ENCODE peak calls at places on chromosomes 1 and 21, in eight cellular contexts. O is adrenal gland; X is brain microvascular endothelial cell; M is epithelial cell of prostate; P is astrocyte; H is substantia nigra; N is CD4-positive, alpha-beta T cell; B is right lobe of liver. I is an unnamed sample.
A peak's percentile ranks its signal among the peaks of the same experiment; 100 is the strongest.

GRCh38 chr1:3504823-3505155 is 50.3 kb downstream of the ARHGEF16 start:
- DNase-seq in H (no peak), X (no peak), O (no peak), M (no peak), B (no peak), P (no peak), N (no peak), I (no peak)

GRCh38 chr1:25137106-25137505 is 95.2 kb downstream of the SYF2 start:
- DNase-seq in O (no peak), M (no peak), N (no peak), H (no peak), P (no peak), X (no peak), B (no peak), I (no peak)

GRCh38 chr1:22247527-22248218 is 104.8 kb upstream of the WNT4 start:
- DNase-seq in O (no peak), H (no peak), N (no peak), B (no peak), P (no peak), X (no peak), M (no peak), I (no peak)

GRCh38 chr1:225772323-225772768 is 5.3 kb upstream of the SRP9 start:
- DNase-seq in X (peak; percentile 81), N (no peak), B (peak; percentile 79), P (peak; percentile 68), H (peak; percentile 67), M (peak; percentile 67), O (peak; percentile 91), I (peak; percentile 73)

GRCh38 chr1:235130766-235131270 is 2.2 kb upstream of the TOMM20 start:
- DNase-seq in H (no peak), M (no peak), O (no peak), B (no peak), X (no peak), P (no peak), N (no peak), I (no peak)

GRCh38 chr21:33278736-33279135 is 12.6 kb downstream of the IL10RB start:
- DNase-seq in M (no peak), P (peak; percentile 23), H (no peak), B (no peak), X (no peak), N (no peak), O (no peak), I (no peak)

GRCh38 chr1:232901255-232901654 is 49.2 kb upstream of the NTPCR start:
- DNase-seq in N (no peak), X (no peak), B (no peak), M (no peak), H (no peak), P (no peak), O (no peak), I (no peak)

GRCh38 chr21:43361127-43361492 is 65.8 kb downstream of the SIK1 start:
- DNase-seq in O (peak; percentile 29), P (no peak), M (no peak), N (no peak), H (no peak), B (no peak), X (peak; percentile 44), I (no peak)

GRCh38 chr1:24906760-24907490 is 23.2 kb downstream of the RUNX3 start:
- DNase-seq in X (no peak), P (no peak), O (no peak), M (no peak), B (peak; percentile 32), N (no peak), H (no peak), I (no peak)

GRCh38 chr1:218592688-218593087 is 247.6 kb downstream of the TGFB2 start:
- DNase-seq in N (no peak), X (peak; percentile 35), M (peak; percentile 22), O (no peak), P (peak; percentile 83), H (no peak), B (no peak), I (no peak)

GRCh38 chr1:37325509-37326437 is 148.6 kb upstream of the ZC3H12A start:
- DNase-seq in N (no peak), M (no peak), X (no peak), B (no peak), O (no peak), H (no peak), P (no peak), I (no peak)

GRCh38 chr1:44038876-44039657 is 7.8 kb upstream of the SLC6A9 start:
- DNase-seq in X (peak; percentile 72), M (no peak), O (no peak), N (no peak), P (peak; percentile 20), B (no peak), H (no peak), I (no peak)

GRCh38 chr1:233240839-233241682 is 54.5 kb downstream of the PCNX2 start:
- DNase-seq in P (no peak), N (no peak), O (peak; percentile 72), X (peak; percentile 56), M (no peak), H (peak; percentile 18), B (peak; percentile 75), I (peak; percentile 83)

GRCh38 chr1:23574265-23574754 is 15.0 kb upstream of the ID3 start:
- DNase-seq in N (no peak), M (no peak), H (no peak), X (no peak), O (no peak), B (no peak), P (no peak), I (no peak)

GRCh38 chr1:241701483-241702290 is 49.6 kb downstream of the WDR64 start:
- DNase-seq in M (no peak), N (no peak), B (no peak), X (no peak), H (no peak), O (no peak), P (no peak), I (no peak)

GRCh38 chr1:169151338-169151837 is 44.9 kb downstream of the ATP1B1 start:
- DNase-seq in M (no peak), X (no peak), N (no peak), P (no peak), H (no peak), O (no peak), B (no peak), I (no peak)

GRCh38 chr1:84582802-84583587 is 8.8 kb upstream of the CTBS start:
- DNase-seq in B (no peak), N (no peak), O (no peak), H (no peak), X (no peak), P (peak; percentile 38), M (no peak), I (no peak)

GRCh38 chr1:12159826-12160225 is 7.0 kb upstream of the TNFRSF1B start:
- DNase-seq in N (no peak), H (no peak), X (no peak), M (no peak), P (no peak), O (no peak), B (no peak), I (no peak)

GRCh38 chr1:22342734-22343191 is 108.9 kb upstream of the ZBTB40 start:
- DNase-seq in X (no peak), B (no peak), P (no peak), M (no peak), N (no peak), O (no peak), H (no peak), I (no peak)

GRCh38 chr1:79215311-79215710 is 208.8 kb upstream of the ADGRL4 start:
- DNase-seq in B (no peak), H (no peak), X (no peak), O (no peak), M (no peak), P (no peak), N (no peak), I (no peak)

GRCh38 chr1:36359911-36360310 is 25.8 kb downstream of the STK40 start:
- DNase-seq in O (no peak), B (no peak), P (no peak), H (no peak), M (peak; percentile 84), N (peak; percentile 24), X (no peak), I (no peak)

DNA sequence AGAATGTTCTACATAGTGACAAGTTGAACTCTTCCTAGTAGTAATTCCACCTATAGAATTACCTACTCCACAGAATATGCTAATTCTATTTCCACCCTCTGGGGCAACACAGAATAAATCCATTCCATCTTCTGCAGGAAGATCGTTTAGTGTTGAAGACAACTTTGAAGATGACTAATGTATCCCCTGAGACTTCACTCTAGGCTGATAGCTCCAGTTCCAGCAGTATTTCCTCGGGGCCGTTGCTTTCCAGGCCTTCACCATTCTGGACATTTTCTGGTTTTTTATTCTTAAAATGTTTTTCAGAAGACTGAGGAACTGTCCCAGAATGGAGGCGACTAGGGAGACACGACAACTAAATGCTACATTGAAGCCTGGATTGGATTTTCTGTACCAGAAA is 61.0 kb upstream of the CSF1 start:
- DNase-seq in N (no peak), X (no peak), B (no peak), O (no peak), P (no peak), H (no peak), M (no peak), I (no peak)
- H3K27ac ChIP-seq in N (no peak overlapping the region), X (no peak overlapping the region), B (no peak overlapping the region), O (no peak overlapping the region), P (no peak overlapping the region), H (no peak overlapping the region), M (no peak overlapping the region), I (no peak overlapping the region)

GRCh38 chr1:10212476-10212875 is 2.1 kb downstream of the KIF1B start:
- DNase-seq in O (no peak), P (no peak), N (no peak), X (no peak), B (no peak), M (no peak), H (no peak), I (no peak)
- H3K27ac ChIP-seq in O (peak overlapping the region; percentile 99), P (peak overlapping the region; percentile 98), N (no peak overlapping the region), X (peak overlapping the region; percentile 97), B (peak overlapping the region; percentile 24), M (peak overlapping the region; percentile 84), H (peak overlapping the region; percentile 99), I (peak overlapping the region; percentile 98)

GRCh38 chr1:153699768-153700167 is 21.3 kb downstream of the NPR1 start:
- DNase-seq in X (no peak), N (no peak), M (no peak), B (no peak), H (no peak), P (no peak), O (no peak), I (no peak)

GRCh38 chr1:153697873-153698647 is 19.6 kb downstream of the NPR1 start:
- DNase-seq in P (peak; percentile 40), X (no peak), N (no peak), B (no peak), O (peak; percentile 91), H (no peak), M (no peak), I (no peak)

GRCh38 chr1:153697191-153697872 is 18.8 kb downstream of the NPR1 start:
- DNase-seq in B (no peak), X (no peak), O (peak; percentile 47), M (no peak), N (no peak), P (peak; percentile 70), H (no peak), I (no peak)

GRCh38 chr1:153698648-153699004 is 20.1 kb downstream of the NPR1 start:
- DNase-seq in P (no peak), H (no peak), B (no peak), X (no peak), M (no peak), O (no peak), N (no peak), I (no peak)

GRCh38 chr1:153699116-153699515 is 20.6 kb downstream of the NPR1 start:
- DNase-seq in B (no peak), H (no peak), M (no peak), X (peak; percentile 16), N (no peak), P (no peak), O (peak; percentile 61), I (no peak)
- H3K27ac ChIP-seq in B (no peak overlapping the region), H (no peak overlapping the region), M (no peak overlapping the region), X (no peak overlapping the region), N (no peak overlapping the region), P (no peak overlapping the region), O (peak overlapping the region; percentile 89), I (no peak overlapping the region)

GRCh38 chr1:173863224-173864151 is 4.3 kb downstream of the GAS5 start:
- DNase-seq in P (no peak), B (no peak), H (no peak), X (no peak), O (no peak), N (no peak), M (no peak), I (no peak)
- H3K27ac ChIP-seq in P (peak overlapping the region; percentile 36), B (no peak overlapping the region), H (no peak overlapping the region), X (peak overlapping the region; percentile 18), O (no peak overlapping the region), N (no peak overlapping the region), M (peak overlapping the region; percentile 95), I (no peak overlapping the region)

I was measured in caudate nucleus.